ENCODE peak calls at places on chromosomes 1 and 21, in ten cellular contexts. One of them, this sample, is unnamed.

GRCh38 chr1:117710710-117711109 is 104.9 kb downstream of the TENT5C start:
- DNase-seq in esophagus muscularis mucosa: no peak
- DNase-seq in tibial nerve: no peak
- DNase-seq in stomach: no peak
- DNase-seq in suprapubic skin: no peak
- DNase-seq in SK-N-SH: peak; percentile 27
- DNase-seq in A549: no peak
- DNase-seq in transverse colon: no peak
- DNase-seq in ovary: no peak
- DNase-seq in K562: peak; percentile 51
- DNase-seq in this sample: no peak

GRCh38 chr1:192544983-192545393 is 30.6 kb upstream of the RGS1 start:
- DNase-seq in tibial nerve: no peak
- DNase-seq in SK-N-SH: no peak
- DNase-seq in stomach: no peak
- DNase-seq in K562: no peak
- DNase-seq in transverse colon: no peak
- DNase-seq in ovary: no peak
- DNase-seq in suprapubic skin: no peak
- DNase-seq in A549: no peak
- DNase-seq in esophagus muscularis mucosa: no peak
- DNase-seq in this sample: no peak

GRCh38 chr1:236370397-236370796 is 23.7 kb upstream of the EDARADD start:
- DNase-seq in transverse colon: no peak
- DNase-seq in esophagus muscularis mucosa: no peak
- DNase-seq in A549: no peak
- DNase-seq in tibial nerve: no peak
- DNase-seq in SK-N-SH: no peak
- DNase-seq in ovary: no peak
- DNase-seq in K562: no peak
- DNase-seq in suprapubic skin: no peak
- DNase-seq in stomach: no peak
- DNase-seq in this sample: no peak

GRCh38 chr1:13642306-13643004 is 57.5 kb upstream of the PRDM2 start:
- DNase-seq in suprapubic skin: peak; percentile 63
- DNase-seq in stomach: no peak
- DNase-seq in A549: no peak
- DNase-seq in tibial nerve: no peak
- DNase-seq in esophagus muscularis mucosa: no peak
- DNase-seq in SK-N-SH: no peak
- DNase-seq in ovary: peak; percentile 27
- DNase-seq in K562: no peak
- DNase-seq in transverse colon: no peak
- DNase-seq in this sample: no peak

GRCh38 chr1:29503441-29503840 is 267.1 kb downstream of the PTPRU start:
- DNase-seq in ovary: no peak
- DNase-seq in transverse colon: no peak
- DNase-seq in A549: no peak
- DNase-seq in tibial nerve: no peak
- DNase-seq in K562: no peak
- DNase-seq in stomach: peak; percentile 4
- DNase-seq in SK-N-SH: no peak
- DNase-seq in suprapubic skin: peak; percentile 12
- DNase-seq in esophagus muscularis mucosa: no peak
- DNase-seq in this sample: peak; percentile 1

GRCh38 chr1:42420911-42421585 is 34.8 kb downstream of the ZMYND12 start:
- DNase-seq in esophagus muscularis mucosa: no peak
- DNase-seq in transverse colon: peak; percentile 58
- DNase-seq in A549: no peak
- DNase-seq in stomach: no peak
- DNase-seq in suprapubic skin: no peak
- DNase-seq in ovary: peak; percentile 57
- DNase-seq in SK-N-SH: peak; percentile 76
- DNase-seq in K562: no peak
- DNase-seq in tibial nerve: no peak
- DNase-seq in this sample: peak; percentile 90

GRCh38 chr1:184661801-184662200 is 92.9 kb downstream of the EDEM3 start:
- DNase-seq in ovary: no peak
- DNase-seq in esophagus muscularis mucosa: peak; percentile 2
- DNase-seq in tibial nerve: no peak
- DNase-seq in transverse colon: no peak
- DNase-seq in SK-N-SH: no peak
- DNase-seq in A549: no peak
- DNase-seq in suprapubic skin: no peak
- DNase-seq in stomach: no peak
- DNase-seq in K562: no peak
- DNase-seq in this sample: no peak

GRCh38 chr1:199150764-199151163 is 511.9 kb downstream of the PTPRC start:
- DNase-seq in tibial nerve: no peak
- DNase-seq in esophagus muscularis mucosa: no peak
- DNase-seq in A549: no peak
- DNase-seq in transverse colon: no peak
- DNase-seq in K562: no peak
- DNase-seq in ovary: no peak
- DNase-seq in SK-N-SH: no peak
- DNase-seq in suprapubic skin: no peak
- DNase-seq in stomach: no peak
- DNase-seq in this sample: no peak

GRCh38 chr21:25183577-25183976 is 423.7 kb downstream of the MRPL39 start:
- DNase-seq in esophagus muscularis mucosa: no peak
- DNase-seq in suprapubic skin: no peak
- DNase-seq in tibial nerve: no peak
- DNase-seq in K562: no peak
- DNase-seq in stomach: no peak
- DNase-seq in A549: no peak
- DNase-seq in ovary: no peak
- DNase-seq in SK-N-SH: no peak
- DNase-seq in transverse colon: no peak
- DNase-seq in this sample: no peak

GRCh38 chr1:39563669-39564068 is 12.9 kb downstream of the PABPC4 start:
- DNase-seq in stomach: no peak
- DNase-seq in K562: no peak
- DNase-seq in esophagus muscularis mucosa: no peak
- DNase-seq in ovary: no peak
- DNase-seq in A549: no peak
- DNase-seq in SK-N-SH: no peak
- DNase-seq in transverse colon: no peak
- DNase-seq in tibial nerve: no peak
- DNase-seq in suprapubic skin: no peak
- DNase-seq in this sample: no peak

GRCh38 chr1:207070811-207071210 is 17.7 kb downstream of the PFKFB2 start:
- DNase-seq in A549: no peak
- DNase-seq in suprapubic skin: no peak
- DNase-seq in esophagus muscularis mucosa: no peak
- DNase-seq in stomach: no peak
- DNase-seq in tibial nerve: no peak
- DNase-seq in K562: no peak
- DNase-seq in SK-N-SH: no peak
- DNase-seq in transverse colon: no peak
- DNase-seq in ovary: no peak
- DNase-seq in this sample: no peak

GRCh38 chr1:69994261-69994660 is 211.1 kb downstream of the LRRC40 start:
- DNase-seq in SK-N-SH: no peak
- DNase-seq in suprapubic skin: no peak
- DNase-seq in stomach: no peak
- DNase-seq in K562: no peak
- DNase-seq in transverse colon: no peak
- DNase-seq in esophagus muscularis mucosa: no peak
- DNase-seq in ovary: no peak
- DNase-seq in A549: no peak
- DNase-seq in tibial nerve: no peak
- DNase-seq in this sample: no peak

DNA sequence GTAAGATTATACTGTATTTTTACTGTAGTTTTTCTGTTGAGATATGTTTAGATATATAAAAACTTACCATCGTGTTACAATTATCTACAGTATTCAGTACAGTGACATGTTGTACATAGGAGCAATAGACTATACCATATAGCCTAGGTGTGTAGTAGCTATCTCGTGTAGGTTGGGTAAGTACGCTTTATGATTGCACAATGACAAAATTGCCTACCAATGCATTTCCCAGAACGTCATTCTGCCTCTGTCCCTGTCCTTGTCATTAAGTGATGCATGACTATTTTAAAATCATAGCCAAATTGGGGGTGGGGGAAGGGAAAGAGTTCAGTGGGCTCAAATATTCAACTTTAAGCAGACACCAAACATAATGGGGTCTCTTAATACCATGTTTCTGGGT is 233.8 kb upstream of the TMEM51 start:
- DNase-seq in K562: no peak
- DNase-seq in stomach: no peak
- DNase-seq in transverse colon: no peak
- DNase-seq in ovary: no peak
- DNase-seq in SK-N-SH: no peak
- DNase-seq in suprapubic skin: no peak
- DNase-seq in A549: no peak
- DNase-seq in esophagus muscularis mucosa: no peak
- DNase-seq in tibial nerve: no peak
- DNase-seq in this sample: no peak
- TF ChIP-seq EP300 in K562: no peak
- TF ChIP-seq EP300 in stomach: no peak
- TF ChIP-seq EP300 in transverse colon: no peak
- TF ChIP-seq EP300 in ovary: no peak
- TF ChIP-seq EP300 in SK-N-SH: no peak
- TF ChIP-seq EP300 in suprapubic skin: no peak
- TF ChIP-seq EP300 in A549: no peak
- TF ChIP-seq EP300 in esophagus muscularis mucosa: no peak
- TF ChIP-seq EP300 in tibial nerve: no peak
- TF ChIP-seq EP300 in this sample: no peak

GRCh38 chr21:44947111-44947929 is 7.5 kb downstream of the SLX9 start:
- DNase-seq in stomach: no peak
- DNase-seq in tibial nerve: no peak
- DNase-seq in SK-N-SH: no peak
- DNase-seq in esophagus muscularis mucosa: no peak
- DNase-seq in K562: peak; percentile 57
- DNase-seq in A549: no peak
- DNase-seq in transverse colon: no peak
- DNase-seq in suprapubic skin: no peak
- DNase-seq in ovary: no peak
- DNase-seq in this sample: peak; percentile 59

GRCh38 chr21:44950016-44950326 is 10.1 kb downstream of the SLX9 start:
- DNase-seq in suprapubic skin: no peak
- DNase-seq in ovary: no peak
- DNase-seq in SK-N-SH: no peak
- DNase-seq in tibial nerve: no peak
- DNase-seq in transverse colon: no peak
- DNase-seq in K562: no peak
- DNase-seq in esophagus muscularis mucosa: no peak
- DNase-seq in stomach: no peak
- DNase-seq in A549: no peak
- DNase-seq in this sample: no peak

GRCh38 chr21:44949161-44950015 is 9.6 kb downstream of the SLX9 start:
- DNase-seq in K562: peak; percentile 82
- DNase-seq in transverse colon: peak; percentile 90
- DNase-seq in stomach: peak; percentile 91
- DNase-seq in SK-N-SH: peak; percentile 95
- DNase-seq in suprapubic skin: peak; percentile 94
- DNase-seq in ovary: peak; percentile 85
- DNase-seq in tibial nerve: peak; percentile 83
- DNase-seq in esophagus muscularis mucosa: no peak
- DNase-seq in A549: peak; percentile 65
- DNase-seq in this sample: peak; percentile 94

GRCh38 chr21:44947930-44948331 is 8.1 kb downstream of the SLX9 start:
- DNase-seq in transverse colon: no peak
- DNase-seq in esophagus muscularis mucosa: no peak
- DNase-seq in K562: no peak
- DNase-seq in ovary: no peak
- DNase-seq in suprapubic skin: no peak
- DNase-seq in SK-N-SH: no peak
- DNase-seq in tibial nerve: no peak
- DNase-seq in stomach: no peak
- DNase-seq in A549: no peak
- DNase-seq in this sample: peak; percentile 72

GRCh38 chr21:44948426-44949120 is 8.7 kb downstream of the SLX9 start:
- DNase-seq in suprapubic skin: no peak
- DNase-seq in A549: no peak
- DNase-seq in stomach: no peak
- DNase-seq in K562: no peak
- DNase-seq in SK-N-SH: no peak
- DNase-seq in esophagus muscularis mucosa: no peak
- DNase-seq in ovary: no peak
- DNase-seq in tibial nerve: no peak
- DNase-seq in transverse colon: no peak
- DNase-seq in this sample: no peak
- TF ChIP-seq EP300 in suprapubic skin: no peak
- TF ChIP-seq EP300 in A549: no peak
- TF ChIP-seq EP300 in stomach: no peak
- TF ChIP-seq EP300 in K562: no peak
- TF ChIP-seq EP300 in SK-N-SH: no peak
- TF ChIP-seq EP300 in esophagus muscularis mucosa: no peak
- TF ChIP-seq EP300 in ovary: no peak
- TF ChIP-seq EP300 in tibial nerve: no peak
- TF ChIP-seq EP300 in transverse colon: no peak
- TF ChIP-seq EP300 in this sample: no peak

DNA sequence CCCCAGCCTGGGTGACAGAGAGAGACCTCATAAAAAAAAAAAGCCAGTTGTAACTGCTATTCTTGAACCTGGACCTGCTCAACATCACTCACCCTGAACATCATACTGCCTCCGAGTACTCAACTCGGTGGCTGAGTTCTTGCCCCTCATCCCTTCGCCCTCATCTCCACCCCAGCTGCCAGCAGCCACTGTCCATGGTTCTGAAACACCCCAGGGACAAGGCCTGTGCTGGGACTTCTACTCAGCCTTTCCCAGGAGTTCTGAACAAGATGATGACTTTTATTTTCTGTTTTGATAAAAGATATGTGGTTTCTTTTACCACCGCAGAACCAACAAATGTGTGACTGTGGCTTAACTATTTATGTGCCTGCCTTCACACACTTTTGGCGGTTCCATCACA is 5.3 kb upstream of the DISP3 start:
- DNase-seq in stomach: no peak
- DNase-seq in ovary: no peak
- DNase-seq in tibial nerve: no peak
- DNase-seq in A549: no peak
- DNase-seq in transverse colon: no peak
- DNase-seq in suprapubic skin: no peak
- DNase-seq in K562: peak; percentile 75
- DNase-seq in esophagus muscularis mucosa: no peak
- DNase-seq in SK-N-SH: no peak
- DNase-seq in this sample: no peak
- TF ChIP-seq EP300 in stomach: no peak
- TF ChIP-seq EP300 in ovary: no peak
- TF ChIP-seq EP300 in tibial nerve: no peak
- TF ChIP-seq EP300 in A549: no peak
- TF ChIP-seq EP300 in transverse colon: no peak
- TF ChIP-seq EP300 in suprapubic skin: no peak
- TF ChIP-seq EP300 in K562: no peak
- TF ChIP-seq EP300 in esophagus muscularis mucosa: no peak
- TF ChIP-seq EP300 in SK-N-SH: no peak
- TF ChIP-seq EP300 in this sample: no peak

GRCh38 chr1:71565267-71565666 is 484.4 kb upstream of the ZRANB2 start:
- DNase-seq in suprapubic skin: no peak
- DNase-seq in transverse colon: no peak
- DNase-seq in K562: no peak
- DNase-seq in SK-N-SH: no peak
- DNase-seq in ovary: no peak
- DNase-seq in stomach: no peak
- DNase-seq in tibial nerve: no peak
- DNase-seq in A549: no peak
- DNase-seq in esophagus muscularis mucosa: no peak
- DNase-seq in this sample: no peak
- TF ChIP-seq EP300 in suprapubic skin: no peak
- TF ChIP-seq EP300 in transverse colon: no peak
- TF ChIP-seq EP300 in K562: no peak
- TF ChIP-seq EP300 in SK-N-SH: no peak
- TF ChIP-seq EP300 in ovary: no peak
- TF ChIP-seq EP300 in stomach: no peak
- TF ChIP-seq EP300 in tibial nerve: no peak
- TF ChIP-seq EP300 in A549: no peak
- TF ChIP-seq EP300 in esophagus muscularis mucosa: no peak
- TF ChIP-seq EP300 in this sample: no peak

This sample was measured in sigmoid colon.